ENCODE peak calls at places on chromosomes 6 and 20, in seven cellular contexts. G is H4; P is GM06990; O is NT2/D1; H is epithelial cell of prostate; Y is adipocyte; Q is naive thymus-derived CD4-positive, alpha-beta T cell. N is an unnamed sample.

GRCh38 chr20:10074513-10074912 is 39.7 kb downstream of the ANKEF1 start:
- DNase-seq in G (peak), H (peak), O (no peak), Y (peak), Q (no peak), P (no peak), N (peak)

GRCh38 chr6:163095401-163095800 is 319.1 kb upstream of the QKI start:
- DNase-seq in H (no peak), O (no peak), Q (no peak), P (no peak), G (peak), Y (no peak), N (no peak)

GRCh38 chr20:59253325-59253724 is 47.1 kb upstream of the EDN3 start:
- DNase-seq in Y (no peak), O (no peak), H (no peak), Q (no peak), P (no peak), G (no peak), N (no peak)

GRCh38 chr6:53894086-53894485 is 99.3 kb downstream of the LRRC1 start:
- DNase-seq in Q (no peak), H (no peak), O (no peak), Y (peak), G (peak), P (peak), N (peak)

GRCh38 chr20:34579191-34579661 is 20.7 kb downstream of the MAP1LC3A start:
- DNase-seq in Q (no peak), O (no peak), G (peak), Y (peak), H (peak), P (no peak), N (peak)

GRCh38 chr20:3843490-3843889 is 3.1 kb upstream of the MAVS start:
- DNase-seq in O (no peak), Y (peak), P (no peak), G (peak), Q (no peak), H (no peak), N (peak)

GRCh38 chr6:57329933-57330332 is 12.5 kb downstream of the PRIM2 start:
- DNase-seq in Q (no peak), P (no peak), O (no peak), H (no peak), G (no peak), Y (no peak), N (no peak)

GRCh38 chr6:3484240-3484639 is 27.4 kb upstream of the SLC22A23 start:
- DNase-seq in Q (no peak), G (no peak), H (peak), Y (peak), P (no peak), O (no peak), N (peak)

GRCh38 chr6:68038815-68039408 is 596.2 kb upstream of the ADGRB3 start:
- DNase-seq in Y (no peak), G (no peak), O (peak), H (no peak), Q (no peak), P (no peak), N (no peak)

GRCh38 chr6:36349240-36349639 is 12.6 kb upstream of the BNIP5 start:
- DNase-seq in Q (no peak), G (no peak), P (no peak), Y (no peak), H (peak), O (no peak), N (no peak)

GRCh38 chr6:43771210-43771857 is 1.3 kb downstream of the VEGFA start:
- DNase-seq in G (no peak), Y (peak), H (no peak), P (peak), O (no peak), Q (peak), N (peak)

GRCh38 chr6:126804255-126805064 is 314.0 kb upstream of the RSPO3 start:
- DNase-seq in H (no peak), P (peak), Q (no peak), O (peak), Y (peak), G (peak), N (peak)

GRCh38 chr20:44526129-44526528 is 4.3 kb upstream of the SERINC3 start:
- DNase-seq in G (no peak), P (no peak), H (no peak), Y (peak), O (peak), Q (no peak), N (no peak)

GRCh38 chr6:82270791-82271392 is 23.3 kb upstream of the IBTK start:
- DNase-seq in P (peak), H (no peak), Q (no peak), O (no peak), G (peak), Y (peak), N (peak)

GRCh38 chr6:3081965-3082364 is 13.7 kb downstream of the RIPK1 start:
- DNase-seq in P (no peak), G (no peak), Q (no peak), Y (no peak), O (no peak), H (no peak), N (no peak)